ENCODE peak calls at places on chromosomes 13 and 19, in seven cellular contexts. B is HT1080; J is neural progenitor cell; R is left ventricle myocardium inferior; P is EL; Z is stimulated activated CD8-positive, alpha-beta memory T cell treated with anti-CD3 and anti-CD28 coated beads, Interleukin-2, amount 100 ng/mL, for 1 hour; K is Calu3. N is an unnamed sample.

GRCh38 chr13:77000475-77000874 is 8.6 kb downstream of the CLN5 start:
- DNase-seq in B (no peak), J (no peak), R (no peak), P (no peak), Z (no peak), K (no peak), N (no peak)

GRCh38 chr19:48681127-48681470 is 8.3 kb upstream of the NTN5 start:
- DNase-seq in B (peak), J (no peak), R (no peak), P (peak), Z (no peak), K (no peak), N (no peak)

GRCh38 chr19:1864480-1865171 is 1.2 kb upstream of the KLF16 start:
- DNase-seq in B (peak), J (peak), R (peak), P (peak), Z (no peak), K (peak), N (no peak)

GRCh38 chr13:59823495-59823894 is 340.2 kb downstream of the DIAPH3 start:
- DNase-seq in B (peak), J (no peak), R (no peak), P (peak), Z (no peak), K (no peak), N (no peak)

GRCh38 chr19:18735752-18736151 is 52.3 kb downstream of the CRTC1 start:
- DNase-seq in B (no peak), J (no peak), R (no peak), P (no peak), Z (no peak), K (no peak), N (no peak)

GRCh38 chr19:35587326-35587725 is 1.4 kb downstream of the PMIS2 start:
- DNase-seq in B (no peak), J (no peak), R (no peak), P (no peak), Z (no peak), K (no peak), N (no peak)

GRCh38 chr19:10998045-10998533 is 37.3 kb downstream of the SMARCA4 start:
- DNase-seq in B (no peak), J (no peak), R (no peak), P (no peak), Z (no peak), K (no peak), N (no peak)

GRCh38 chr19:7983286-7983950 is 22.0 kb downstream of the ELAVL1 start:
- DNase-seq in B (no peak), J (no peak), R (no peak), P (no peak), Z (no peak), K (no peak), N (no peak)

GRCh38 chr19:51978882-51979281 is 7.8 kb downstream of the ZNF350 start:
- DNase-seq in B (peak), J (no peak), R (no peak), P (no peak), Z (no peak), K (no peak), N (no peak)